ENCODE peak calls at places on chromosomes 1 and 21, in eight cellular contexts. J is T47D; E is A549; L is NCI-H526; R is cardiac fibroblast; T is NK-92 treated with Interleukin-12 subunit alpha and Interleukin-12 subunit beta, amount 100 ng/mL, for 24 hours; F is endothelial cell; N is germinal center. Z is an unnamed sample.

GRCh38 chr1:78437941-78438340 is 52.8 kb upstream of the PTGFR start:
- DNase-seq in T (no peak), F (no peak), L (no peak), N (no peak), J (no peak), R (no peak), E (no peak), Z (no peak)

GRCh38 chr1:155030243-155030795 is 3.3 kb downstream of the DCST2 start:
- DNase-seq in N (no peak), F (no peak), J (no peak), R (no peak), T (no peak), L (no peak), E (no peak), Z (no peak)

GRCh38 chr21:26840912-26841311 is 4.3 kb downstream of the ADAMTS1 start:
- DNase-seq in T (no peak), F (no peak), E (peak; percentile 13), J (no peak), R (peak; percentile 89), L (no peak), N (no peak), Z (no peak)

GRCh38 chr1:158035976-158036583 is 42.6 kb downstream of the KIRREL1 start:
- DNase-seq in E (peak; percentile 72), F (no peak), L (peak; percentile 85), J (no peak), T (no peak), N (no peak), R (peak; percentile 81), Z (no peak)

GRCh38 chr21:21001591-21002100 is 3.4 kb downstream of the NCAM2 start:
- DNase-seq in E (no peak), L (no peak), F (no peak), T (no peak), J (no peak), R (no peak), N (no peak), Z (no peak)

GRCh38 chr21:38982096-38982495 is 176.4 kb downstream of the ETS2 start:
- DNase-seq in T (no peak), F (no peak), E (no peak), L (no peak), J (no peak), R (peak; percentile 56), N (no peak), Z (no peak)

GRCh38 chr21:39529026-39529425 is 77.3 kb downstream of the SH3BGR start:
- DNase-seq in N (no peak), E (no peak), F (peak; percentile 15), R (no peak), T (no peak), L (no peak), J (peak; percentile 23), Z (no peak)

GRCh38 chr1:39086386-39087108 is 60.4 kb downstream of the NDUFS5 start:
- DNase-seq in E (no peak), R (no peak), L (no peak), N (no peak), F (no peak), T (no peak), J (no peak), Z (no peak)

GRCh38 chr1:9717193-9718005 is 65.9 kb downstream of the PIK3CD start:
- DNase-seq in J (no peak), N (peak; percentile 87), R (peak; percentile 8), E (no peak), T (peak; percentile 86), L (no peak), F (no peak), Z (peak; percentile 46)

GRCh38 chr1:53946252-53947171 is at the start of gene LRRC42:
- DNase-seq in L (no peak), R (no peak), N (peak; percentile 98), E (no peak), T (no peak), F (no peak), J (peak; percentile 79), Z (no peak)

GRCh38 chr1:38046333-38046883 is at the start of gene POU3F1:
- DNase-seq in R (no peak), N (no peak), E (no peak), T (no peak), F (no peak), J (peak; percentile 11), L (no peak), Z (no peak)

GRCh38 chr1:30911061-30911954 is 2.8 kb upstream of the SDC3 start:
- DNase-seq in T (peak; percentile 25), N (peak; percentile 62), L (peak; percentile 98), J (peak; percentile 85), E (peak; percentile 81), R (peak; percentile 91), F (peak; percentile 81), Z (peak; percentile 83)

GRCh38 chr1:27603320-27603961 is 503 bp downstream of the AHDC1 start:
- DNase-seq in L (peak; percentile 70), N (peak; percentile 71), E (no peak), T (no peak), J (peak; percentile 57), R (no peak), F (peak; percentile 46), Z (no peak)

GRCh38 chr1:200889571-200889970 is 5.1 kb upstream of the INAVA start:
- DNase-seq in T (peak; percentile 33), N (no peak), J (no peak), L (no peak), R (no peak), E (no peak), F (no peak), Z (no peak)

GRCh38 chr1:56992318-56993136 is 26.7 kb upstream of the C8B start:
- DNase-seq in L (no peak), F (no peak), N (no peak), J (no peak), R (no peak), T (no peak), E (no peak), Z (no peak)

GRCh38 chr1:41806472-41807155 is 112.1 kb downstream of the HIVEP3 start:
- DNase-seq in E (no peak), F (no peak), R (no peak), J (no peak), L (no peak), T (peak; percentile 92), N (no peak), Z (no peak)

GRCh38 chr1:22761821-22762220 is 51.2 kb downstream of the EPHB2 start:
- DNase-seq in E (no peak), N (no peak), L (no peak), R (no peak), J (no peak), T (no peak), F (no peak), Z (no peak)

GRCh38 chr1:117534995-117535467 is 70.8 kb upstream of the TENT5C start:
- DNase-seq in E (peak; percentile 53), R (peak; percentile 81), F (peak; percentile 46), N (peak; percentile 41), J (peak; percentile 2), T (no peak), L (peak; percentile 79), Z (peak; percentile 12)

GRCh38 chr1:201573030-201573429 is 34.1 kb downstream of the NAV1 start:
- DNase-seq in F (no peak), N (no peak), J (no peak), R (no peak), E (no peak), T (no peak), L (no peak), Z (no peak)

GRCh38 chr1:16318544-16318943 is 33.7 kb downstream of the FBXO42 start:
- DNase-seq in N (no peak), E (no peak), T (no peak), F (no peak), L (no peak), J (no peak), R (peak; percentile 50), Z (no peak)

GRCh38 chr1:54566438-54567141 is 18.6 kb downstream of the ACOT11 start:
- DNase-seq in N (no peak), F (no peak), E (no peak), R (no peak), T (no peak), L (no peak), J (no peak), Z (no peak)

GRCh38 chr21:25518491-25518911 is 88.8 kb downstream of the MRPL39 start:
- DNase-seq in T (no peak), L (no peak), F (peak; percentile 9), R (no peak), E (no peak), N (no peak), J (no peak), Z (no peak)

Z was measured in COLO829.